ENCODE peak calls at places on chromosomes 12 and 14, in eight cellular contexts. O, V, J, M, I, A, T and E are unnamed samples.

GRCh38 chr14:96737869-96738268 is 59.3 kb upstream of the VRK1 start:
- DNase-seq in O (no peak), V (no peak), J (no peak), M (no peak), I (no peak), A (no peak), T (no peak), E (no peak)

GRCh38 chr12:48053883-48054282 is 49.6 kb upstream of the COL2A1 start:
- DNase-seq in O (no peak), V (no peak), J (no peak), M (no peak), I (no peak), A (no peak), T (no peak), E (no peak)

GRCh38 chr14:102235275-102235897 is 69.6 kb downstream of the MOK start:
- DNase-seq in O (peak), V (peak), J (peak), M (peak), I (no peak), A (peak), T (peak), E (peak)

GRCh38 chr14:24366664-24367505 is 1.1 kb upstream of the NFATC4 start:
- DNase-seq in O (peak), V (peak), J (peak), M (peak), I (peak), A (peak), T (peak), E (peak)

GRCh38 chr12:42180990-42181611 is 36.4 kb upstream of the GXYLT1 start:
- DNase-seq in O (no peak), V (no peak), J (peak), M (no peak), I (no peak), A (no peak), T (no peak), E (no peak)

GRCh38 chr14:76426161-76426696 is 50.3 kb downstream of the ESRRB start:
- DNase-seq in O (no peak), V (no peak), J (no peak), M (no peak), I (no peak), A (no peak), T (no peak), E (no peak)

GRCh38 chr12:49032679-49033447 is 14.3 kb upstream of the PRKAG1 start:
- DNase-seq in O (no peak), V (no peak), J (no peak), M (no peak), I (peak), A (no peak), T (no peak), E (no peak)

GRCh38 chr12:57352166-57352565 is 78.7 kb downstream of the R3HDM2 start:
- DNase-seq in O (no peak), V (no peak), J (no peak), M (no peak), I (no peak), A (no peak), T (no peak), E (no peak)

GRCh38 chr12:132174703-132175490 is 30.6 kb downstream of the NOC4L start:
- DNase-seq in O (no peak), V (peak), J (no peak), M (no peak), I (no peak), A (no peak), T (no peak), E (no peak)

GRCh38 chr14:102570334-102570995 is 22.0 kb upstream of the RCOR1 start:
- DNase-seq in O (no peak), V (no peak), J (no peak), M (no peak), I (no peak), A (no peak), T (no peak), E (no peak)

GRCh38 chr14:104295681-104296387 is 157.4 kb downstream of the KIF26A start:
- DNase-seq in O (no peak), V (peak), J (no peak), M (no peak), I (peak), A (no peak), T (no peak), E (no peak)

GRCh38 chr12:132204822-132205270 is 60.6 kb downstream of the NOC4L start:
- DNase-seq in O (no peak), V (no peak), J (no peak), M (no peak), I (no peak), A (no peak), T (no peak), E (no peak)

GRCh38 chr12:64461634-64462414 is 9.9 kb downstream of the TBK1 start:
- DNase-seq in O (no peak), V (no peak), J (peak), M (peak), I (no peak), A (no peak), T (no peak), E (peak)

GRCh38 chr12:107544947-107545346 is 140.7 kb upstream of the PWP1 start:
- DNase-seq in O (no peak), V (no peak), J (no peak), M (no peak), I (no peak), A (no peak), T (no peak), E (no peak)

GRCh38 chr14:64196668-64197411 is 97.3 kb downstream of the ESR2 start:
- DNase-seq in O (peak), V (peak), J (peak), M (peak), I (no peak), A (no peak), T (no peak), E (no peak)

GRCh38 chr14:52400846-52401245 is 86.7 kb downstream of the PTGER2 start:
- DNase-seq in O (no peak), V (no peak), J (no peak), M (no peak), I (no peak), A (no peak), T (no peak), E (no peak)

GRCh38 chr14:92728781-92729364 is 19.6 kb downstream of the LGMN start:
- DNase-seq in O (no peak), V (no peak), J (peak), M (no peak), I (no peak), A (no peak), T (no peak), E (no peak)

GRCh38 chr14:34060747-34061050 is 109.8 kb upstream of the EGLN3 start:
- DNase-seq in O (no peak), V (no peak), J (no peak), M (no peak), I (no peak), A (no peak), T (no peak), E (no peak)

GRCh38 chr12:58919271-58920101 is 818 bp downstream of the LRIG3 start:
- DNase-seq in O (peak), V (peak), J (peak), M (no peak), I (peak), A (no peak), T (peak), E (no peak)

GRCh38 chr14:94677239-94677612 is 65.0 kb downstream of the SERPINA3 start:
- DNase-seq in O (no peak), V (no peak), J (no peak), M (no peak), I (peak), A (no peak), T (no peak), E (no peak)

GRCh38 chr12:117587646-117588287 is 226.3 kb upstream of the NOS1 start:
- DNase-seq in O (peak), V (no peak), J (peak), M (no peak), I (no peak), A (peak), T (no peak), E (no peak)

GRCh38 chr12:76883151-76883550 is 4.3 kb upstream of the CSRP2 start:
- DNase-seq in O (no peak), V (no peak), J (peak), M (peak), I (no peak), A (no peak), T (no peak), E (no peak)

GRCh38 chr12:92938623-92939022 is 9.5 kb upstream of the EEA1 start:
- DNase-seq in O (no peak), V (no peak), J (no peak), M (no peak), I (no peak), A (no peak), T (no peak), E (no peak)

GRCh38 chr12:54383041-54383609 is 1.4 kb downstream of the ZNF385A start:
- DNase-seq in O (no peak), V (peak), J (peak), M (peak), I (no peak), A (no peak), T (no peak), E (peak)

GRCh38 chr14:34059037-34059924 is 108.4 kb upstream of the EGLN3 start:
- DNase-seq in O (no peak), V (no peak), J (no peak), M (no peak), I (no peak), A (no peak), T (no peak), E (no peak)

GRCh38 chr14:36625436-36625835 is 36.2 kb upstream of the PAX9 start:
- DNase-seq in O (no peak), V (no peak), J (no peak), M (no peak), I (no peak), A (no peak), T (no peak), E (no peak)
- TF ChIP-seq CTCF in O (no peak), V (no peak), J (no peak), M (no peak), I (no peak), A (no peak), T (no peak), E (no peak)

GRCh38 chr14:90599748-90600507 is 203.1 kb downstream of the CALM1 start:
- DNase-seq in O (no peak), V (no peak), J (peak), M (no peak), I (no peak), A (no peak), T (no peak), E (no peak)
- TF ChIP-seq CTCF in O (no peak), V (no peak), J (peak), M (no peak), I (peak), A (peak), T (no peak), E (peak)

GRCh38 chr12:85441740-85442139 is 161.7 kb downstream of the ALX1 start:
- DNase-seq in O (no peak), V (no peak), J (peak), M (no peak), I (no peak), A (no peak), T (no peak), E (no peak)
- TF ChIP-seq CTCF in O (no peak), V (no peak), J (peak), M (peak), I (no peak), A (no peak), T (no peak), E (peak)

DNA sequence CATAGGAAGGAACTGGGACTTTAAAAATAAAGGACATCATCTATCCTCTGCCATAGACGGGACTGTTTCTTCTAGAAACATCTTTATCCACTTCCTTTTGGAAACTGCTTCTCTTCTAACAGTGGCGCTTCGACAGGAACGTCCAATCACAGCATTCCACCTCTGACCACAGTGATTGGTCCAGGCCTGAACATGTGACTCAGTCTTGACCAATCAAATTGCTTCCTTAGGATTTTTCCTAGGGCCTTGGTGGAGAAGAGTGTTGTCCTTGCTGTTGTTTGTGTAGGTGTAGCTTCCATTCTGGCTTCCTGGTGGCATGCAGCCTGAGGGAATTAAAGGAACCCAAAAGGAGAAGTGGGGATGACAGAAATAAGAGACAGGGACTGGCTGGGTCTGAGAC is 182.4 kb upstream of the TBX3 start:
- DNase-seq in O (no peak), V (no peak), J (no peak), M (no peak), I (no peak), A (no peak), T (no peak), E (no peak)
- TF ChIP-seq CTCF in O (no peak), V (no peak), J (no peak), M (no peak), I (no peak), A (no peak), T (no peak), E (no peak)

GRCh38 chr14:21102472-21103164 is 1.8 kb downstream of the TMEM253 start:
- DNase-seq in O (no peak), V (no peak), J (no peak), M (no peak), I (peak), A (no peak), T (no peak), E (no peak)
- TF ChIP-seq CTCF in O (no peak), V (no peak), J (no peak), M (no peak), I (no peak), A (no peak), T (no peak), E (no peak)

GRCh38 chr14:69244946-69245345 is 15.0 kb upstream of the GALNT16 start:
- DNase-seq in O (no peak), V (no peak), J (no peak), M (no peak), I (no peak), A (no peak), T (no peak), E (no peak)

GRCh38 chr14:69246331-69246730 is 13.6 kb upstream of the GALNT16 start:
- DNase-seq in O (no peak), V (no peak), J (no peak), M (no peak), I (no peak), A (no peak), T (no peak), E (no peak)

GRCh38 chr14:69252851-69253250 is 7.1 kb upstream of the GALNT16 start:
- DNase-seq in O (no peak), V (no peak), J (no peak), M (no peak), I (no peak), A (no peak), T (no peak), E (no peak)

GRCh38 chr14:69249603-69250002 is 10.4 kb upstream of the GALNT16 start:
- DNase-seq in O (no peak), V (no peak), J (no peak), M (no peak), I (no peak), A (no peak), T (no peak), E (no peak)

GRCh38 chr14:69247691-69248440 is 12.1 kb upstream of the GALNT16 start:
- DNase-seq in O (no peak), V (no peak), J (peak), M (peak), I (no peak), A (peak), T (peak), E (peak)
- TF ChIP-seq CTCF in O (no peak), V (peak), J (peak), M (peak), I (no peak), A (peak), T (peak), E (peak)